ENCODE peak calls at places on chromosomes 12 and 14, in seven cellular contexts. N, U, R, Z, H, A and B are unnamed samples. For H3K36me3, the result is how much of the 10 kb centered on the place peaks cover.

GRCh38 chr14:74526854-74527585 is 33.5 kb downstream of the ISCA2 start:
- DNase-seq in N (no peak), U (no peak), H (no peak), A (no peak), R (no peak), Z (no peak), B (no peak)

GRCh38 chr14:66038214-66038977 is 447.8 kb upstream of the CCDC196 start:
- DNase-seq in N (no peak), A (no peak), Z (peak), R (peak), H (peak), U (no peak), B (no peak)

GRCh38 chr14:35949933-35950332 is 123.8 kb downstream of the BRMS1L start:
- DNase-seq in R (no peak), U (no peak), H (peak), N (peak), A (peak), Z (no peak), B (no peak)

GRCh38 chr14:99327458-99328250 is 55.7 kb upstream of the BCL11B start:
- DNase-seq in U (peak), R (no peak), H (no peak), Z (no peak), N (no peak), A (no peak), B (no peak)

GRCh38 chr12:530308-530707 is 70.6 kb downstream of the B4GALNT3 start:
- DNase-seq in Z (no peak), N (peak), A (no peak), H (peak), R (no peak), U (no peak), B (no peak)

GRCh38 chr12:52295663-52296062 is 4.3 kb upstream of the KRT81 start:
- DNase-seq in Z (no peak), U (no peak), A (no peak), R (no peak), H (no peak), N (no peak), B (no peak)

GRCh38 chr14:53304726-53305381 is 151.7 kb upstream of the DDHD1 start:
- DNase-seq in Z (no peak), U (no peak), N (peak), H (peak), R (no peak), A (no peak), B (no peak)

GRCh38 chr14:75234173-75234855 is 44.3 kb upstream of the FOS start:
- DNase-seq in Z (no peak), A (no peak), H (peak), R (peak), U (no peak), N (peak), B (no peak)

GRCh38 chr14:103997391-103997790 is 55.1 kb upstream of the RD3L start:
- DNase-seq in H (no peak), R (no peak), U (no peak), A (no peak), N (no peak), Z (no peak), B (no peak)

GRCh38 chr14:54117401-54117800 is 160.8 kb upstream of the BMP4 start:
- DNase-seq in A (no peak), Z (no peak), H (no peak), R (no peak), U (no peak), N (no peak), B (no peak)

GRCh38 chr14:61280526-61281185 is 482 bp downstream of the TMEM30B start:
- DNase-seq in R (peak), H (peak), A (peak), U (peak), N (peak), Z (peak), B (no peak)

GRCh38 chr12:113162102-113163029 is 12.8 kb downstream of the CFAP73 start:
- DNase-seq in N (peak), A (peak), Z (no peak), U (no peak), H (peak), R (no peak), B (no peak)

GRCh38 chr12:88623777-88624548 is 43.7 kb upstream of the KITLG start:
- DNase-seq in Z (no peak), H (no peak), U (no peak), R (no peak), A (no peak), N (peak), B (no peak)

GRCh38 chr12:121144416-121144914 is 11.8 kb downstream of the P2RX7 start:
- DNase-seq in R (no peak), A (no peak), H (peak), U (no peak), Z (no peak), N (no peak), B (no peak)

GRCh38 chr14:59360923-59361794 is 104.0 kb downstream of the GPR135 start:
- DNase-seq in Z (peak), U (peak), H (peak), R (peak), A (peak), N (peak), B (no peak)

GRCh38 chr12:129641916-129642315 is 261.9 kb downstream of the TMEM132D start:
- DNase-seq in R (no peak), Z (no peak), H (no peak), A (no peak), U (no peak), N (no peak), B (no peak)

GRCh38 chr12:76588881-76589565 is 29.5 kb upstream of the OSBPL8 start:
- DNase-seq in U (no peak), A (no peak), N (peak), Z (peak), R (no peak), H (peak), B (peak)
- H3K4me3 ChIP-seq in U (no peak), A (no peak), N (no peak), Z (no peak), R (no peak), H (no peak), B (no peak)

DNA sequence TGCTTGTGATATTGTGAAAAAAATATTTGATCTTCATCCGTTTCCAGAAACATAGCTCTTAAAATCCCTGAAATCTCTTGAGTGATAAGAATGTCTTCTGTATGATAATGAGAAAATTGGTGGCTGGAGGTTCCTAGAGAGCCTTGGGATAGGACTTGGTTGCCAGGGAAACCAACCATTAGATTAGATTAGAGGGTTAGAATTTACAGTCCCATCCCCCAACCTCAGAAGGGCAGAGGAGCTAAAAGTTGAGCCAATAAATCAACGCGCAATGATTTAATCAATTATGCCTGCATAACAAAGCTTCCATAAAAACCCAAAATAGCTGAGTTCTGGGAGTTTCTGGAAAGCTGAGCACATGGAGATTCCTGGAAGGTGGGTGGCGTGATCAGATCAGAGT is 10.6 kb downstream of the SEL1L start:
- DNase-seq in H (no peak), A (no peak), R (no peak), Z (no peak), N (no peak), U (no peak), B (no peak)
- H3K36me3 ChIP-seq in H (under half), A (under half), R (under half), Z (under half), N (under half), U (half or more), B (under half)

DNA sequence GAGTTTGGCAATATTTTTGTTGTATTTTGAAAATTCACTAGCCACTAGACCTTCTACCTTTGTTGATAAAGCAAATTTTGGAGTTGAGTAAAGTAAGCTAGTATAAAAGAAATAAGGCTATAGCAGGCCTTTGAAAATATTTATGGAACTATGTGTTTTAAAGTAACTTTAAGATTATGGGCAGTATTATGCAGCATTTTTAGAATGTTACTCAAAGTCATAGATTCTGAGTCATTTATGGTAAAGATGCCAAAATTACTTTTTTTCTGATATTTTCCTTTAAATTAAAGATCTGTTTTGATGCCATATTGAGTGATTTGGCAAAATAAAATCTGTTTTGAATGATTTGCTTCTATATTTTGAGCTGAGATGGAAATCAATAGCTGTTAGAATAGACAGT is 57.2 kb downstream of the SYNE2 start:
- DNase-seq in H (no peak), N (no peak), U (no peak), A (no peak), Z (no peak), R (no peak), B (no peak)
- H3K4me3 ChIP-seq in H (no peak), N (no peak), U (no peak), A (no peak), Z (no peak), R (no peak), B (no peak)

DNA sequence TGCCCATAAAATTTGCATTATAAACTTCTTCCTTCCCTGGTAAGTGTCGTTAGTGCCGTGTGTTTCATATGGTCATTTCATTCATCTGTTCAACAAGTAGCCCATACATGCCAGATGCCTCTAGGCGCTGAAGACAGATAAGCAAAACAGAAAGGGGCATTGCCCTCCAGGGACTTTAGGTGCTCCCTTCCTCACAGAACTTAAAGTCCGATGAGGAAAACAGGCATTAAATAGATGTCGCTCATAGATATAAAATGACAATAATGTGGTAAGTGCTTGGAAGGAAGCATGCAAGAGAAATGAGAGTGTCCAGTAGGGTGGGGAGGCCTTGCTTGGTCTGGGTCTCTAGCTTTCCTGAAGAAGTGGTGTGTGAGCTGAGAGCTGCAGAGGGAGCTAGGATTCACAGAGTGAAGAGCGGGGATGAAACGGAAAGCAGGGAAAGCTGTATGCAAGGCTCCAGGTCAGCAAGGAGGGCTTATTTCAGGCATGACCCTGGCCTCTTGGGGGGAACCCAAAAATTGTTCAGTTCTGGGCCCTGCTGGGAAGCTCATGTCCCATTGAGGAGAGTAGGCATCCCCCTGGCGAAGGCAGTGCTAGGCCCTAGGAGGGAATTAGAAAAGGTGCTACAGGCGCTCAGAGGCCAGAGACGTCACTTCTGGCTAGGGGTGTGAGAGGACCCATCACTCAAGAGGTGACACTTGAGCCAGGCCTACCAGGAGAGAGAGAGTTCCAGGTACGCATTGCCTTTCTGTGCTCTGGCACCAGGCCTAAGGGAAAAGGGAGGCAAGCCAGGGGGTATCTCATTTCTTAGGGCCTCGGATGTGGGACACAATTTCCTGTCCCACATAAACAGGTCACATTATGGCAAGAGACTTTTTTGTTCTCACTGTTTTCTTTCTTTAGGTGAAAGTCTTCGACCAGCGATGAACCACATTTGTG is 11.9 kb downstream of the UBE3B start:
- DNase-seq in A (no peak), N (no peak), U (no peak), H (no peak), Z (no peak), R (no peak), B (no peak)
- H3K36me3 ChIP-seq in A (under half), N (half or more), U (half or more), H (half or more), Z (under half), R (half or more), B (under half)

GRCh38 chr12:53994691-53995310 is 5.2 kb upstream of the HOXC9 start:
- DNase-seq in U (no peak), Z (no peak), A (no peak), H (no peak), R (no peak), N (no peak), B (no peak)
- H3K4me3 ChIP-seq in U (peak), Z (no peak), A (peak), H (peak), R (peak), N (no peak), B (no peak)

DNA sequence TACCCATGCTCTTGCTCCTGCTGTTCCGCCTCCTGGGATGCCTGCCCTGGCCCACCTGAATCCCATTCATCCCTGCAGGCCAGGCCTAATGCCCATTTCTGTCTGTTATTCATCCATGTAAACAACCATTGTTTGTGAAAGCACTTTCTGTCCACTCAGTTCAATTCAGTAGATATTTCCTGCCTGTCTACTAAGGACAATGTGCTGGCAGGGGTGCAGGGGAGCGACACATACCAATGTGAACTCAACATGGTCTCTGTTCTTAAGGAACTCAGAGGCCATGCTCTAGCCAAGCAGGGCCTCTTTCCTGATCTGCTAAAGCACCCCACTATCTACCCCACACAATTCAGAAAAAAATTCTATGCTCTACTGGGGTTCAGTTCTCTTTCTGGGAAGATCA is 88.5 kb upstream of the ZFP36L1 start:
- DNase-seq in Z (no peak), A (no peak), H (no peak), U (no peak), N (no peak), R (no peak), B (no peak)
- H3K36me3 ChIP-seq in Z (under half), A (under half), H (half or more), U (half or more), N (half or more), R (half or more), B (half or more)